ENCODE peak calls at places on chromosomes 6 and 20, in eight cellular contexts. R is A549, J is upper lobe of right lung, Q is GM12865, P is neural progenitor cell, U is HFF-Myc, S is adrenal gland, C is HCT116. M is an unnamed sample.

GRCh38 chr20:34824861-34825529 is 456 bp downstream of the NCOA6 start:
- DNase-seq in R (peak), J (peak), Q (peak), P (peak), U (no peak), S (peak), C (peak), M (peak)

GRCh38 chr6:2363211-2363610 is 117.8 kb upstream of the GMDS start:
- DNase-seq in R (no peak), J (no peak), Q (no peak), P (no peak), U (no peak), S (no peak), C (no peak), M (peak)

GRCh38 chr20:62141397-62142251 is 1.6 kb downstream of the PSMA7 start:
- DNase-seq in R (peak), J (no peak), Q (peak), P (peak), U (no peak), S (peak), C (no peak), M (peak)

GRCh38 chr20:4263011-4263410 is 247.7 kb upstream of the RNF24 start:
- DNase-seq in R (no peak), J (no peak), Q (no peak), P (no peak), U (no peak), S (no peak), C (no peak), M (no peak)

GRCh38 chr6:137647762-137648412 is 153.7 kb upstream of the OLIG3 start:
- DNase-seq in R (no peak), J (no peak), Q (no peak), P (no peak), U (no peak), S (no peak), C (no peak), M (peak)

GRCh38 chr6:10451828-10452509 is 37.1 kb upstream of the TFAP2A start:
- DNase-seq in R (peak), J (peak), Q (no peak), P (no peak), U (no peak), S (no peak), C (peak), M (peak)

GRCh38 chr6:32845381-32845884 is 1.6 kb upstream of the PSMB8 start:
- DNase-seq in R (no peak), J (no peak), Q (peak), P (no peak), U (no peak), S (no peak), C (no peak), M (no peak)

GRCh38 chr6:124389127-124389526 is 573.1 kb upstream of the RNF217 start:
- DNase-seq in R (no peak), J (no peak), Q (no peak), P (no peak), U (no peak), S (no peak), C (no peak), M (peak)

GRCh38 chr6:16420715-16421461 is 182.5 kb downstream of the GMPR start:
- DNase-seq in R (no peak), J (no peak), Q (peak), P (no peak), U (peak), S (no peak), C (no peak), M (no peak)

GRCh38 chr6:47168176-47168575 is 126.0 kb upstream of the ADGRF1 start:
- DNase-seq in R (peak), J (no peak), Q (no peak), P (no peak), U (peak), S (no peak), C (peak), M (peak)

GRCh38 chr20:17520583-17520982 is 10.6 kb downstream of the BFSP1 start:
- DNase-seq in R (no peak), J (no peak), Q (no peak), P (no peak), U (no peak), S (no peak), C (no peak), M (no peak)

GRCh38 chr20:34708621-34709043 is 4.5 kb downstream of the TP53INP2 start:
- DNase-seq in R (peak), J (peak), Q (peak), P (peak), U (no peak), S (peak), C (no peak), M (peak)

GRCh38 chr6:6851059-6851658 is 256.6 kb upstream of the RREB1 start:
- DNase-seq in R (peak), J (no peak), Q (peak), P (no peak), U (peak), S (peak), C (peak), M (peak)

GRCh38 chr20:38764563-38765355 is 16.5 kb downstream of the ACTR5 start:
- DNase-seq in R (peak), J (no peak), Q (no peak), P (no peak), U (peak), S (peak), C (peak), M (peak)

GRCh38 chr6:40930555-40930954 is 108.5 kb downstream of the UNC5CL start:
- DNase-seq in R (peak), J (no peak), Q (no peak), P (no peak), U (no peak), S (no peak), C (no peak), M (peak)

GRCh38 chr20:4664691-4665360 is 56.9 kb upstream of the PRND start:
- DNase-seq in R (no peak), J (no peak), Q (no peak), P (no peak), U (no peak), S (no peak), C (no peak), M (no peak)

GRCh38 chr20:24741673-24742072 is 207.4 kb upstream of the CST7 start:
- DNase-seq in R (no peak), J (no peak), Q (no peak), P (no peak), U (no peak), S (no peak), C (no peak), M (no peak)

GRCh38 chr6:137927777-137928218 is 60.7 kb downstream of the TNFAIP3 start:
- DNase-seq in R (no peak), J (no peak), Q (peak), P (no peak), U (no peak), S (no peak), C (no peak), M (no peak)

GRCh38 chr20:3209023-3209945 is at the start of gene ITPA:
- DNase-seq in R (peak), J (peak), Q (peak), P (peak), U (no peak), S (peak), C (no peak), M (peak)

GRCh38 chr6:157107915-157108651 is 215.2 kb downstream of the TMEM242 start:
- DNase-seq in R (peak), J (no peak), Q (no peak), P (no peak), U (peak), S (no peak), C (no peak), M (peak)

GRCh38 chr6:125611573-125612399 is 137.6 kb upstream of the HEY2 start:
- DNase-seq in R (no peak), J (no peak), Q (no peak), P (peak), U (no peak), S (no peak), C (no peak), M (no peak)
- H3K4me3 ChIP-seq in R (no peak), J (peak), Q (no peak), P (peak), U (no peak), S (no peak), C (no peak), M (no peak)

GRCh38 chr6:100118301-100118700 is 124.3 kb upstream of the MCHR2 start:
- DNase-seq in R (no peak), J (no peak), Q (no peak), P (no peak), U (no peak), S (no peak), C (no peak), M (no peak)
- TF ChIP-seq CTCF in R (no peak), J (no peak), Q (no peak), P (no peak), U (no peak), S (no peak), C (no peak), M (no peak)

GRCh38 chr6:31736026-31736767 is at the start of gene CLIC1:
- DNase-seq in R (peak), J (peak), Q (peak), P (peak), U (no peak), S (peak), C (no peak), M (peak)

GRCh38 chr6:31736768-31737314 is 511 bp upstream of the CLIC1 start:
- DNase-seq in R (no peak), J (no peak), Q (no peak), P (peak), U (no peak), S (no peak), C (no peak), M (no peak)

GRCh38 chr6:31739639-31740396 is at the start of gene MSH5:
- DNase-seq in R (peak), J (peak), Q (peak), P (peak), U (peak), S (peak), C (peak), M (peak)

GRCh38 chr6:31738048-31738979 is 1.5 kb upstream of the MSH5 start:
- DNase-seq in R (peak), J (peak), Q (peak), P (no peak), U (peak), S (no peak), C (no peak), M (peak)

GRCh38 chr6:31737315-31738047 is 1.2 kb upstream of the CLIC1 start:
- DNase-seq in R (peak), J (no peak), Q (peak), P (peak), U (no peak), S (no peak), C (no peak), M (no peak)
- H3K4me3 ChIP-seq in R (no peak), J (peak), Q (peak), P (peak), U (no peak), S (no peak), C (peak), M (no peak)

DNA sequence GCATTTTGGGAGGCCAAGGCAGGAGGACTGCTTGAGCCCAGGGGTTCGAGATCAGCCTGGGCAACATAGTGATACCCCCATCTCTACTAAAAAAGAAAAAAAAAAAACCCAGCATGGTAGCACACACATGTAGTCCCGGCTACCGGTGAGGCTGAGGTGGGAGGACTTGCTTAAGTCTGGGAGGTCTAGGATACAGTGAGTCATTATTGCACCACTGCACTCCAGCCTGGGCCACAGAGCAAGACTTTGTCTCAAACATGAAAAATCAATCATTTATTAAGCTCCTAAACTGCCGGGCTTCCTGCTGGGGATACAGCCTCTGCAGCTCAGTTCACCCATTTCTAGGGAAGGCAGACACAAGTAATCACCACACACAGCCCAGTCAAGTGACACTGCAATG is 7.3 kb upstream of the USP45 start:
- DNase-seq in R (peak), J (no peak), Q (no peak), P (no peak), U (no peak), S (no peak), C (no peak), M (peak)
- TF ChIP-seq CTCF in R (no peak), J (no peak), Q (no peak), P (no peak), U (no peak), S (no peak), C (no peak), M (no peak)

DNA sequence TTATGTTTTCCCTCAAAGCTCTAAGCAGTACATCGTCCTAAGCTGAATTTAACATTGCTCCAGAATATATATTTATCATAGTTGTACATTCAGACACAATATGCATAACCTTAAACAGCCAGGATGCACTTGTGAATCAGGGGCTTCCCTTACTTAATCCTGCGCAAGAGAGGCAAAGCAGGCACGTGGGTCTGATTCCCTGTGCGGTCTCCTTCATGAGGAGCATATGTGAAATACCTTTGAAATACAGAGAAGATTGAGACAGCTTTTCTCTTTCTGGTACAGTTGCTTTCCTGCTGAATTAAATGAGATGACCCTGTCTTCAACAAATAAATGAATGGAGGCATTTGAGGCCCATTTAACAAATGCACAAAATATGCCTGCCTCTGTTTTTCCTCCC is 1.5 kb downstream of the HTR1E start:
- DNase-seq in R (no peak), J (no peak), Q (no peak), P (no peak), U (no peak), S (no peak), C (no peak), M (no peak)
- H3K4me3 ChIP-seq in R (no peak), J (no peak), Q (no peak), P (no peak), U (no peak), S (no peak), C (no peak), M (no peak)

GRCh38 chr6:150004783-150005717 is 20.3 kb downstream of the RAET1L start:
- DNase-seq in R (peak), J (peak), Q (peak), P (peak), U (peak), S (peak), C (peak), M (peak)
- TF ChIP-seq CTCF in R (no peak), J (peak), Q (no peak), P (peak), U (no peak), S (no peak), C (no peak), M (no peak)

DNA sequence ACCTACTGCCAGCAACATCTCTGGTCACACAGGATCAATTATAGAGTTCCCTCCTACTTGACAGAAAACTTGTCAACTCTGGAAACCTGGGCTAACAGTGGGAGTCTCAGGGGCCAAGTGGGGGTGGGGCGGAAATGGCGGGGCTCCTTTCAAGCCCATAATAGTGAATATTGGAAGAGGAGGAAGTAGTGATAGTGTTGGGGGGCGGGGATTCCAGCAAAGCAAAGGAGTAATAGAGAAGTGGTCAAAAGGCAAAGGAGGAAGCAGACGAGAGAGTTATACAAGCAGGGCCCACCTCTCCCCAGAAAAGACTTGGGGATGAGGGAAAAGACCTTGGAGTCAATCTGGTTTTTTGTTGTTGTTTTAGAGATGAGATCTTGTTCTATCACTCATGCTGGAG is 2.1 kb downstream of the DEF6 start:
- DNase-seq in R (no peak), J (no peak), Q (peak), P (no peak), U (no peak), S (no peak), C (no peak), M (no peak)
- H3K4me3 ChIP-seq in R (no peak), J (peak), Q (peak), P (no peak), U (no peak), S (no peak), C (no peak), M (no peak)